ENCODE peak calls at places on chromosomes 13 and 19, in eight cellular contexts. C is GM12865; L is effector CD4-positive, alpha-beta T cell; B is EL; O is AG10803; H is activated CD8-positive, alpha-beta T cell treated with anti-CD3 and anti-CD28 coated beads for 36 hours; Y is NCI-H460; A is stimulated activated CD4-positive, alpha-beta T cell treated with anti-CD3 and anti-CD28 coated beads, Interleukin-4, amount 100 ng/mL, for 1 hour. D is an unnamed sample.

GRCh38 chr19:45499196-45500180 is 1.2 kb downstream of the PPM1N start:
- DNase-seq in C (peak), L (peak), B (peak), O (peak), H (peak), Y (no peak), A (peak), D (peak)

GRCh38 chr13:109010912-109011311 is 381.5 kb downstream of the MYO16 start:
- DNase-seq in C (no peak), L (no peak), B (no peak), O (no peak), H (no peak), Y (no peak), A (no peak), D (no peak)

GRCh38 chr19:39372047-39372802 is 18.7 kb downstream of the PAF1 start:
- DNase-seq in C (no peak), L (no peak), B (peak), O (peak), H (no peak), Y (no peak), A (no peak), D (no peak)

GRCh38 chr13:73765651-73766384 is 368.4 kb downstream of the KLF12 start:
- DNase-seq in C (peak), L (peak), B (no peak), O (peak), H (peak), Y (no peak), A (peak), D (peak)

GRCh38 chr13:72567566-72567965 is 159.9 kb downstream of the MZT1 start:
- DNase-seq in C (no peak), L (no peak), B (no peak), O (no peak), H (no peak), Y (no peak), A (no peak), D (no peak)

GRCh38 chr19:29843180-29844051 is 31.6 kb downstream of the CCNE1 start:
- DNase-seq in C (no peak), L (no peak), B (no peak), O (no peak), H (peak), Y (no peak), A (peak), D (no peak)

GRCh38 chr13:95677564-95678386 is 836 bp downstream of the DNAJC3 start:
- DNase-seq in C (no peak), L (no peak), B (peak), O (peak), H (peak), Y (peak), A (no peak), D (peak)

GRCh38 chr13:100870898-100871297 is 196.3 kb upstream of the TMTC4 start:
- DNase-seq in C (no peak), L (no peak), B (no peak), O (no peak), H (no peak), Y (no peak), A (no peak), D (no peak)

GRCh38 chr13:110116072-110116487 is 190.9 kb downstream of the COL4A1 start:
- DNase-seq in C (peak), L (peak), B (peak), O (peak), H (peak), Y (peak), A (peak), D (peak)

GRCh38 chr19:3193256-3194062 is 7.7 kb downstream of the NCLN start:
- DNase-seq in C (no peak), L (no peak), B (no peak), O (no peak), H (no peak), Y (no peak), A (no peak), D (no peak)

GRCh38 chr19:58046856-58047255 is 12.2 kb upstream of the ZNF135 start:
- DNase-seq in C (no peak), L (no peak), B (no peak), O (no peak), H (no peak), Y (no peak), A (no peak), D (no peak)

GRCh38 chr19:17074628-17075034 is 621 bp downstream of the HAUS8 start:
- DNase-seq in C (no peak), L (no peak), B (no peak), O (no peak), H (peak), Y (no peak), A (no peak), D (no peak)

GRCh38 chr19:10104665-10105221 is 1.4 kb upstream of the PPAN start:
- DNase-seq in C (peak), L (peak), B (no peak), O (no peak), H (peak), Y (no peak), A (peak), D (no peak)

GRCh38 chr19:17325881-17326594 is 8.6 kb downstream of the ANO8 start:
- DNase-seq in C (no peak), L (no peak), B (no peak), O (no peak), H (no peak), Y (no peak), A (no peak), D (peak)

GRCh38 chr19:42074513-42075363 is 1.2 kb upstream of the ZNF574 start:
- DNase-seq in C (peak), L (no peak), B (peak), O (no peak), H (peak), Y (peak), A (no peak), D (no peak)

GRCh38 chr13:103539265-103539664 is 473.0 kb upstream of the SLC10A2 start:
- DNase-seq in C (no peak), L (no peak), B (no peak), O (no peak), H (no peak), Y (no peak), A (no peak), D (no peak)